ENCODE peak calls at places on chromosomes 11 and 22, in nine cellular contexts. Q, S, A, U, V, H, Y, M and L are unnamed samples.
A peak's percentile ranks its signal among the peaks of the same experiment; 100 is the strongest.

GRCh38 chr11:68008381-68009337 is 1.5 kb upstream of the ALDH3B1 start:
- DNase-seq in Q (no peak), S (no peak), A (no peak), U (no peak), V (no peak), H (no peak), Y (no peak), M (no peak), L (peak; percentile 15)

GRCh38 chr11:24161587-24161986 is 335.3 kb upstream of the LUZP2 start:
- DNase-seq in Q (no peak), S (no peak), A (no peak), U (no peak), V (no peak), H (no peak), Y (no peak), M (no peak), L (no peak)

GRCh38 chr22:18113680-18114394 is 3.2 kb downstream of the TUBA8 start:
- DNase-seq in Q (no peak), S (no peak), A (no peak), U (no peak), V (no peak), H (no peak), Y (peak; percentile 68), M (no peak), L (no peak)

GRCh38 chr11:69201048-69201365 is 45.3 kb downstream of the SMIM38 start:
- DNase-seq in Q (no peak), S (no peak), A (no peak), U (no peak), V (no peak), H (no peak), Y (peak; percentile 30), M (no peak), L (no peak)

GRCh38 chr22:29994027-29994715 is 86.1 kb upstream of the HORMAD2 start:
- DNase-seq in Q (no peak), S (peak; percentile 92), A (no peak), U (no peak), V (peak; percentile 74), H (peak; percentile 72), Y (no peak), M (no peak), L (peak; percentile 33)

GRCh38 chr11:103862827-103863213 is 173.6 kb upstream of the DDI1 start:
- DNase-seq in Q (no peak), S (no peak), A (no peak), U (no peak), V (no peak), H (no peak), Y (no peak), M (no peak), L (no peak)

GRCh38 chr11:373716-374551 is 4.6 kb downstream of the B4GALNT4 start:
- DNase-seq in Q (no peak), S (no peak), A (no peak), U (no peak), V (no peak), H (no peak), Y (no peak), M (peak; percentile 76), L (no peak)

GRCh38 chr11:1150095-1150494 is 7.7 kb upstream of the MUC5AC start:
- DNase-seq in Q (no peak), S (no peak), A (no peak), U (no peak), V (no peak), H (no peak), Y (peak; percentile 77), M (no peak), L (no peak)

GRCh38 chr11:6925636-6926207 is 504 bp upstream of the ZNF215 start:
- DNase-seq in Q (no peak), S (peak; percentile 9), A (no peak), U (no peak), V (peak; percentile 55), H (peak; percentile 34), Y (no peak), M (no peak), L (no peak)

GRCh38 chr22:26429458-26430238 is 588 bp downstream of the ASPHD2 start:
- DNase-seq in Q (peak; percentile 39), S (no peak), A (no peak), U (no peak), V (no peak), H (no peak), Y (no peak), M (no peak), L (no peak)

GRCh38 chr22:26998134-26998533 is 340.7 kb downstream of the MIAT start:
- DNase-seq in Q (no peak), S (no peak), A (no peak), U (no peak), V (no peak), H (no peak), Y (no peak), M (no peak), L (no peak)

GRCh38 chr22:48106215-48106614 is 1343.8 kb downstream of the TBC1D22A start:
- DNase-seq in Q (no peak), S (no peak), A (no peak), U (no peak), V (no peak), H (no peak), Y (no peak), M (no peak), L (no peak)

GRCh38 chr11:5550440-5551095 is 2.2 kb upstream of the OR52H1 start:
- DNase-seq in Q (no peak), S (peak; percentile 92), A (no peak), U (no peak), V (peak; percentile 22), H (peak; percentile 80), Y (no peak), M (no peak), L (no peak)

GRCh38 chr22:39318507-39319283 is 728 bp downstream of the RPL3 start:
- DNase-seq in Q (no peak), S (no peak), A (peak; percentile 56), U (no peak), V (no peak), H (no peak), Y (no peak), M (no peak), L (no peak)

GRCh38 chr11:82858556-82859091 is 41.6 kb downstream of the PRCP start:
- DNase-seq in Q (no peak), S (peak; percentile 70), A (no peak), U (no peak), V (peak; percentile 59), H (peak; percentile 98), Y (no peak), M (no peak), L (no peak)

GRCh38 chr22:44931077-44931540 is 78.7 kb downstream of the PHF21B start:
- DNase-seq in Q (no peak), S (peak; percentile 31), A (peak; percentile 13), U (no peak), V (peak; percentile 50), H (no peak), Y (no peak), M (no peak), L (no peak)

GRCh38 chr11:106708348-106708747 is 309.9 kb downstream of the GUCY1A2 start:
- DNase-seq in Q (no peak), S (no peak), A (no peak), U (no peak), V (no peak), H (no peak), Y (peak; percentile 64), M (no peak), L (no peak)

GRCh38 chr11:71310184-71310583 is 57.8 kb upstream of the SHANK2 start:
- DNase-seq in Q (no peak), S (no peak), A (no peak), U (no peak), V (no peak), H (no peak), Y (peak; percentile 16), M (no peak), L (no peak)

GRCh38 chr11:134120921-134121526 is 52.2 kb downstream of the JAM3 start:
- DNase-seq in Q (no peak), S (peak; percentile 55), A (no peak), U (no peak), V (peak; percentile 48), H (no peak), Y (no peak), M (peak; percentile 87), L (no peak)